ENCODE peak calls at places on chromosomes 1 and 21, in eight cellular contexts. P, G, H, X, D, E, V and A are unnamed samples.

GRCh38 chr1:155706101-155706619 is 17.3 kb downstream of the DAP3 start:
- DNase-seq in V (no peak), X (no peak), G (peak), E (no peak), D (no peak), P (no peak), H (no peak), A (peak)

GRCh38 chr1:26996024-26996423 is 2.5 kb downstream of the TRNP1 start:
- DNase-seq in V (no peak), D (no peak), G (peak), E (no peak), X (no peak), P (no peak), H (no peak), A (no peak)

GRCh38 chr1:31775170-31775569 is 11.0 kb upstream of the ADGRB2 start:
- DNase-seq in P (no peak), H (no peak), E (no peak), V (no peak), X (no peak), D (no peak), G (no peak), A (no peak)

GRCh38 chr1:220076861-220077762 is 12.5 kb downstream of the BPNT1 start:
- DNase-seq in D (no peak), V (no peak), E (no peak), P (peak), H (no peak), G (peak), X (no peak), A (no peak)

GRCh38 chr1:24875976-24876609 is 54.0 kb downstream of the RUNX3 start:
- DNase-seq in E (no peak), V (no peak), H (no peak), G (no peak), X (no peak), D (no peak), P (no peak), A (no peak)

GRCh38 chr1:27138368-27138767 is 16.6 kb downstream of the SLC9A1 start:
- DNase-seq in D (no peak), E (no peak), H (no peak), P (no peak), X (no peak), G (no peak), V (no peak), A (no peak)

GRCh38 chr1:14804626-14805025 is 206.1 kb downstream of the KAZN start:
- DNase-seq in V (no peak), X (no peak), P (no peak), E (no peak), H (no peak), D (no peak), G (no peak), A (no peak)

GRCh38 chr1:11595287-11595686 is 58.9 kb downstream of the FBXO2 start:
- DNase-seq in X (no peak), P (no peak), V (no peak), H (no peak), G (no peak), D (no peak), E (no peak), A (no peak)

GRCh38 chr1:213669964-213670691 is 317.6 kb upstream of the PROX1 start:
- DNase-seq in E (no peak), D (no peak), V (no peak), P (no peak), G (no peak), X (no peak), H (no peak), A (no peak)

GRCh38 chr1:232355162-232356006 is 274.5 kb downstream of the SIPA1L2 start:
- DNase-seq in P (no peak), D (no peak), E (no peak), V (no peak), G (no peak), X (no peak), H (no peak), A (no peak)

GRCh38 chr21:21200103-21200938 is 202.1 kb downstream of the NCAM2 start:
- DNase-seq in P (peak), E (no peak), D (no peak), X (no peak), V (no peak), H (no peak), G (peak), A (peak)

GRCh38 chr1:110616587-110616986 is 10.4 kb upstream of the KCNA2 start:
- DNase-seq in P (no peak), G (peak), V (peak), D (no peak), X (no peak), E (no peak), H (no peak), A (peak)

GRCh38 chr1:11062965-11063401 is 3.2 kb upstream of the SRM start:
- DNase-seq in P (peak), D (no peak), X (no peak), V (peak), E (no peak), H (no peak), G (no peak), A (peak)

GRCh38 chr1:64572222-64572900 is 102.4 kb downstream of the CACHD1 start:
- DNase-seq in D (no peak), P (no peak), V (no peak), H (no peak), G (no peak), X (no peak), E (no peak), A (no peak)

GRCh38 chr1:17314491-17314971 is 6.5 kb downstream of the PADI4 start:
- DNase-seq in X (no peak), V (no peak), G (no peak), P (no peak), E (no peak), D (no peak), H (no peak), A (peak)

GRCh38 chr1:82706741-82707140 is 906.0 kb downstream of the ADGRL2 start:
- DNase-seq in D (no peak), V (no peak), E (no peak), G (peak), H (no peak), X (no peak), P (no peak), A (peak)

GRCh38 chr1:234529095-234529494 is 50.1 kb upstream of the TARBP1 start:
- DNase-seq in E (no peak), P (no peak), D (no peak), H (no peak), V (no peak), X (no peak), G (no peak), A (no peak)

GRCh38 chr21:44613386-44614155 is 1.7 kb downstream of the KRTAP10-8 start:
- DNase-seq in D (no peak), P (no peak), H (no peak), X (no peak), G (no peak), E (no peak), V (no peak), A (no peak)

GRCh38 chr1:12626888-12627287 is 8.9 kb upstream of the DHRS3 start:
- DNase-seq in P (no peak), H (no peak), X (no peak), E (no peak), V (no peak), G (no peak), D (no peak), A (no peak)

GRCh38 chr1:171434717-171435346 is 50.5 kb upstream of the PRRC2C start:
- DNase-seq in V (peak), G (peak), H (no peak), E (no peak), P (no peak), D (no peak), X (no peak), A (peak)

GRCh38 chr1:201374376-201374775 is 3.1 kb downstream of the TNNT2 start:
- DNase-seq in E (no peak), G (no peak), X (no peak), P (no peak), V (no peak), H (no peak), D (no peak), A (no peak)

GRCh38 chr1:201476670-201477344 is 7.8 kb upstream of the PHLDA3 start:
- DNase-seq in P (no peak), H (no peak), X (peak), V (no peak), D (no peak), G (no peak), E (no peak), A (no peak)

GRCh38 chr21:36463204-36463603 is 16.7 kb downstream of the CLDN14 start:
- DNase-seq in G (no peak), P (no peak), V (no peak), H (no peak), D (no peak), E (no peak), X (no peak), A (no peak)

GRCh38 chr1:173639102-173639501 is 4.0 kb downstream of the TEX50 start:
- DNase-seq in H (no peak), D (no peak), X (no peak), V (no peak), G (no peak), E (no peak), P (peak), A (no peak)

GRCh38 chr1:234400773-234401172 is 27.5 kb downstream of the COA6 start:
- DNase-seq in V (no peak), P (no peak), H (no peak), X (no peak), G (no peak), D (no peak), E (no peak), A (no peak)